ENCODE peak calls at places on chromosomes 1 and 21, in seven cellular contexts. W is psoas muscle; H is stimulated activated CD8-positive, alpha-beta memory T cell treated with anti-CD3 and anti-CD28 coated beads, Interleukin-7, amount 100 ng/mL, for 1 hour; Y is neural crest cell; V is ureter; O is MG63; U is amniotic stem cell. T is an unnamed sample.

GRCh38 chr1:233614173-233614742 is 352 bp downstream of the KCNK1 start:
- DNase-seq in W (peak), H (no peak), Y (peak), V (peak), O (peak), U (peak), T (peak)

GRCh38 chr1:54488065-54488750 is 59.8 kb upstream of the ACOT11 start:
- DNase-seq in W (peak), H (peak), Y (peak), V (peak), O (peak), U (peak), T (peak)

GRCh38 chr1:43286533-43286932 is 1.2 kb upstream of the C1orf210 start:
- DNase-seq in W (no peak), H (no peak), Y (no peak), V (no peak), O (no peak), U (no peak), T (no peak)

GRCh38 chr21:28832013-28832714 is 160.5 kb downstream of the LTN1 start:
- DNase-seq in W (no peak), H (no peak), Y (no peak), V (no peak), O (no peak), U (no peak), T (no peak)

GRCh38 chr1:208233546-208233945 is 10.6 kb downstream of the PLXNA2 start:
- DNase-seq in W (no peak), H (no peak), Y (peak), V (no peak), O (no peak), U (no peak), T (no peak)

GRCh38 chr1:242523968-242524570 is 428 bp downstream of the PLD5 start:
- DNase-seq in W (peak), H (no peak), Y (peak), V (no peak), O (peak), U (no peak), T (no peak)

GRCh38 chr1:6584126-6585080 is 4.6 kb downstream of the ZBTB48 start:
- DNase-seq in W (no peak), H (no peak), Y (no peak), V (no peak), O (no peak), U (no peak), T (no peak)

GRCh38 chr1:201752333-201752732 is 76.6 kb upstream of the IPO9 start:
- DNase-seq in W (no peak), H (no peak), Y (no peak), V (no peak), O (no peak), U (no peak), T (no peak)

GRCh38 chr1:187476671-187477070 is 647.9 kb downstream of the PLA2G4A start:
- DNase-seq in W (no peak), H (no peak), Y (no peak), V (no peak), O (no peak), U (no peak), T (no peak)

GRCh38 chr1:28170036-28170596 is 6.4 kb downstream of the PTAFR start:
- DNase-seq in W (no peak), H (no peak), Y (no peak), V (no peak), O (no peak), U (no peak), T (no peak)

GRCh38 chr1:116556289-116557006 is 14.4 kb downstream of the CD58 start:
- DNase-seq in W (peak), H (peak), Y (no peak), V (peak), O (peak), U (no peak), T (no peak)

GRCh38 chr21:38999148-38999547 is 184.1 kb downstream of the PSMG1 start:
- DNase-seq in W (no peak), H (no peak), Y (no peak), V (no peak), O (no peak), U (no peak), T (no peak)

GRCh38 chr1:31297273-31298247 is 728 bp downstream of the ZCCHC17 start:
- DNase-seq in W (no peak), H (no peak), Y (peak), V (no peak), O (no peak), U (no peak), T (no peak)

GRCh38 chr1:229572286-229572685 is 13.8 kb upstream of the ABCB10 start:
- DNase-seq in W (no peak), H (no peak), Y (no peak), V (no peak), O (no peak), U (no peak), T (no peak)

GRCh38 chr21:16059981-16060380 is 330.2 kb downstream of the USP25 start:
- DNase-seq in W (no peak), H (no peak), Y (no peak), V (no peak), O (no peak), U (no peak), T (no peak)

GRCh38 chr1:21874328-21874727 is 62.3 kb downstream of the LDLRAD2 start:
- DNase-seq in W (no peak), H (no peak), Y (no peak), V (no peak), O (no peak), U (no peak), T (peak)

GRCh38 chr1:4032571-4032970 is 132.5 kb upstream of the C1orf174 start:
- DNase-seq in W (no peak), H (no peak), Y (no peak), V (no peak), O (no peak), U (no peak), T (no peak)

GRCh38 chr1:11880181-11880575 is 21.4 kb upstream of the NPPB start:
- DNase-seq in W (peak), H (no peak), Y (no peak), V (no peak), O (no peak), U (no peak), T (no peak)

GRCh38 chr1:14996133-14997050 is 157.2 kb upstream of the TMEM51 start:
- DNase-seq in W (peak), H (no peak), Y (no peak), V (no peak), O (peak), U (peak), T (peak)